ENCODE peak calls at places on chromosomes 12 and 14, in five cellular contexts. X, S, F, D and T are unnamed samples. For H3K4me1, the result is how much of the 10 kb centered on the place peaks cover.

GRCh38 chr12:57401165-57401564 is 29.7 kb downstream of the R3HDM2 start:
- DNase-seq in X (peak), S (peak), F (no peak), D (no peak), T (no peak)

GRCh38 chr12:119423285-119423684 is 88.8 kb downstream of the CCDC60 start:
- DNase-seq in X (peak), S (no peak), F (no peak), D (no peak), T (no peak)

GRCh38 chr12:91098942-91099341 is 12.4 kb downstream of the LUM start:
- DNase-seq in X (no peak), S (peak), F (no peak), D (peak), T (no peak)

GRCh38 chr12:24378548-24379011 is 429.1 kb upstream of the SOX5 start:
- DNase-seq in X (no peak), S (no peak), F (no peak), D (no peak), T (no peak)

GRCh38 chr14:56733396-56733795 is 76.9 kb downstream of the OTX2 start:
- DNase-seq in X (no peak), S (no peak), F (no peak), D (no peak), T (peak)

GRCh38 chr14:75310295-75311059 is 31.8 kb downstream of the FOS start:
- DNase-seq in X (no peak), S (peak), F (peak), D (peak), T (peak)

GRCh38 chr14:21072102-21072501 is 2.0 kb downstream of the ARHGEF40 start:
- DNase-seq in X (peak), S (no peak), F (no peak), D (no peak), T (no peak)

GRCh38 chr14:68819260-68819691 is 26.4 kb upstream of the ZFP36L1 start:
- DNase-seq in X (peak), S (peak), F (peak), D (peak), T (peak)

GRCh38 chr14:33363687-33364086 is 425.0 kb downstream of the NPAS3 start:
- DNase-seq in X (no peak), S (no peak), F (no peak), D (no peak), T (no peak)

GRCh38 chr12:121809712-121810116 is 5.9 kb downstream of the SETD1B start:
- DNase-seq in X (no peak), S (no peak), F (no peak), D (peak), T (no peak)

GRCh38 chr12:54035561-54036377 is 2.9 kb downstream of the HOXC5 start:
- DNase-seq in X (no peak), S (no peak), F (no peak), D (no peak), T (no peak)
- TF ChIP-seq CTCF in X (no peak), S (no peak), F (no peak), D (no peak), T (no peak)

GRCh38 chr14:100292301-100292775 is 13.9 kb downstream of the SLC25A29 start:
- DNase-seq in X (no peak), S (no peak), F (peak), D (no peak), T (no peak)
- H3K4me1 ChIP-seq in X (under half), S (under half), F (under half), D (under half), T (under half)

GRCh38 chr14:77040059-77040308 is 11.5 kb upstream of the IRF2BPL start:
- DNase-seq in X (no peak), S (no peak), F (no peak), D (no peak), T (no peak)

GRCh38 chr14:77040309-77040994 is 11.9 kb upstream of the IRF2BPL start:
- DNase-seq in X (peak), S (peak), F (peak), D (peak), T (peak)

GRCh38 chr14:77040995-77041744 is 12.7 kb upstream of the IRF2BPL start:
- DNase-seq in X (no peak), S (no peak), F (peak), D (no peak), T (no peak)

GRCh38 chr14:77037886-77038511 is 9.5 kb upstream of the IRF2BPL start:
- DNase-seq in X (no peak), S (no peak), F (peak), D (peak), T (no peak)

GRCh38 chr14:77039285-77040058 is 11.0 kb upstream of the IRF2BPL start:
- DNase-seq in X (no peak), S (no peak), F (peak), D (no peak), T (no peak)
- TF ChIP-seq EP300 in X (no peak), S (no peak), F (no peak), D (no peak), T (no peak)

DNA sequence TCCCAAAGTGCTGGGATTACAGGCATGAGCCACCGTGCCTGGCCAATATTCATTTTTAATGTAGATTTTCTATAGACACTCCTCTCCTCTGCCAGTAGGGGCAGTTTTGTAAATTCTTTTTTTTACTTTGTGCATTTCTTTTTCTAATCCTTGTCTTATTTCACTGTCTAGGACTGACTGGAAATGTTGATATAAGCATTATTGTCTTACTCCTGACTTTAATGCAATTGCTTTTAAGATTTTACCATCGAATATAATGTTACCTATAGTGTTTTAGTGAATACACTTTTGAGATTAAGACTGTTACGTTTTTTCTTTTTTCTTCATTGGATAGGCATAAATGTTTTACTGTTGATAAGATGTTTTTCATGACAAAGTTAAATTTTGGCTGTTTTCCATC is 35.4 kb upstream of the EMP1 start:
- DNase-seq in X (no peak), S (no peak), F (no peak), D (no peak), T (no peak)
- TF ChIP-seq CTCF in X (no peak), S (no peak), F (peak), D (no peak), T (no peak)

DNA sequence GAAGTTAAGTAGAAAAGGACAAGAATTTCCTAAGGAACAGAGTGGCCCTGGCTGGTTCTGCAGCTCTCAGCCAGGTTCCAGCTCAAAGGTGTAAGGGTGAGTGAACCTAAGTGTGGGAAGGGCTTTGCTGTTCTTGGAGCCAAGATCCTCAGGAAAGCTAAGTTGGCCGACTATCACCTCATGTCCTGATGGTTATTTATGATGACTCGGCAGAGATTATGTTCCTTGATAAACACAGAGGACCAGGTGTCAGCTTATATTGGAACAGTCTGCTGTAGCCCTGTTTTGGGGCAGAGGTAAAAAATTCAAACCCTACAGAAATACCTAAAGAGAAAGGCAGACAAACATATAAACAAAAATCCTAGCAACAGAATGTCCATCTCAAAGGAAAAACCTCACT is 128.5 kb downstream of the TBX3 start:
- DNase-seq in X (no peak), S (no peak), F (no peak), D (no peak), T (no peak)
- H3K4me1 ChIP-seq in X (under half), S (under half), F (under half), D (under half), T (under half)

DNA sequence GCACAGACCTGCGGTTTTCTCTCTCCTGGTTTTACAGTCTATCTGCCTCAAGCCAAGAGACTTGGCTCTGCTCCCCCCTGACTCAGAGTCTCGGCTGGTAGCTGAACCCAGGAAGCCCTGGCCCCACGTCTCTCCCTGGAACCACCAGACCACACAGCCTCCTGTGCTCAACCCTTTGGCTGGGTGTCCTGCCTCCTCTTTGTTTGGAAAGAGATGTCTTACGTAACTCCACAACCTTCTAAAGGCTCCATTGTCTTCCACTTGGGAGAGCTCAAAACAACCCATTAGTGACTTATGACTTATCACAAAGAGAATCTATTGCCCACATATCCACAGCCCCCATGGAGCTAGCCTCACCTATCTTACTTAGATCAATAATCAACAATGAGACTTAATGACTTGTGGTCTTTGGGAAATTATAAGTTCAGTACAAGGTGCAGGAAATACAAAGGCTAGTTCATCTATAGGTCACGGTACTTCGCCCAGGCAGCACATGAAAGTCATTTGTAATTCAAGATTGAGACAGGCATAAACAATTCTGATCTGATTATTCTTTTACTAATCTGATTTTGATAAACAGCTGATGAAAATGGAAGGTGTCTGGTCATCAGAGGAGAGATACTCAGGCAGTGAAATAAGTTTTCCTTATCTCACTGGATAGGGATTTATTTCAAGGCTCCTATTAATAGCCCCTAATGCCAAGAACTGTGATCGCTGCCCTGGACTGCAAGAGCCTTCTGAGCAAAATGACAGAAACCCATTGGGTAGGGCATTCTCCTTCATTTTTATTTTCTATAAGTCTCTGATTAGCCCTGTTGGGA is 44.3 kb downstream of the SSPN start:
- DNase-seq in X (no peak), S (peak), F (no peak), D (peak), T (no peak)
- TF ChIP-seq EP300 in X (no peak), S (no peak), F (no peak), D (no peak), T (no peak)

GRCh38 chr12:45598761-45599160 is 130.7 kb upstream of the ARID2 start:
- DNase-seq in X (no peak), S (no peak), F (no peak), D (no peak), T (no peak)

GRCh38 chr12:45591635-45592034 is 137.9 kb upstream of the ARID2 start:
- DNase-seq in X (no peak), S (no peak), F (peak), D (no peak), T (no peak)

GRCh38 chr12:45599196-45599595 is 130.3 kb upstream of the ARID2 start:
- DNase-seq in X (no peak), S (no peak), F (no peak), D (no peak), T (no peak)

GRCh38 chr12:45601390-45601789 is 128.1 kb upstream of the ARID2 start:
- DNase-seq in X (no peak), S (no peak), F (no peak), D (no peak), T (no peak)

DNA sequence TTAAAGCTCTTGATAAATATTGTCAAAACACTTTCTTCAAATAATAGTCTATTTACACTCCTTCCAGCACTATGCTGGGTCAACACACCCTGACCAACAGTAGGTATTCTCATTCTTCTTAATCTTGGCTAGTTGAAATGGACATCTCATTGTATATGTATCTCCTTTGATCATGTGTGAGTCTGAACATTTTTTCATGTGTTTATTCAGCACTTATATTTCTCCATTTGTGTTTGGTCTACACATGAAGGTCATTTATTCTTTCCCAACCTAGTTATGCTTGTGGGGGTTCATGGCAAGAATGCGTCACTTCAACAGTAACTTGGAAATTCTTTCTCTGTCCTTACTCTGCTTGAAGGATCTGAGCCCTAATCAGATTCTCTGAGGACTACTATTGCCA is 133.1 kb upstream of the ARID2 start:
- DNase-seq in X (no peak), S (no peak), F (no peak), D (no peak), T (no peak)
- TF ChIP-seq CTCF in X (no peak), S (no peak), F (no peak), D (no peak), T (no peak)